ENCODE peak calls at places on chromosomes 1 and 21, in five cellular contexts. One of them, this sample, is unnamed.

GRCh38 chr1:240701412-240701811 is 89.5 kb upstream of the GREM2 start:
- DNase-seq in erythroblast: no peak
- DNase-seq in activated naive CD4-positive, alpha-beta T cell: no peak
- DNase-seq in islet precursor cell: no peak
- DNase-seq in myocyte: peak
- DNase-seq in this sample: no peak

GRCh38 chr21:36709030-36709867 is 10.3 kb downstream of the SIM2 start:
- DNase-seq in erythroblast: no peak
- DNase-seq in activated naive CD4-positive, alpha-beta T cell: no peak
- DNase-seq in islet precursor cell: peak
- DNase-seq in myocyte: no peak
- DNase-seq in this sample: no peak

GRCh38 chr1:68121536-68121935 is 71.1 kb upstream of the DIRAS3 start:
- DNase-seq in erythroblast: no peak
- DNase-seq in activated naive CD4-positive, alpha-beta T cell: no peak
- DNase-seq in islet precursor cell: peak
- DNase-seq in myocyte: peak
- DNase-seq in this sample: no peak

GRCh38 chr1:100721502-100722205 is 2.1 kb downstream of the VCAM1 start:
- DNase-seq in erythroblast: no peak
- DNase-seq in activated naive CD4-positive, alpha-beta T cell: no peak
- DNase-seq in islet precursor cell: no peak
- DNase-seq in myocyte: peak
- DNase-seq in this sample: no peak

GRCh38 chr1:162554258-162554657 is 7.3 kb upstream of the UAP1 start:
- DNase-seq in erythroblast: no peak
- DNase-seq in activated naive CD4-positive, alpha-beta T cell: no peak
- DNase-seq in islet precursor cell: no peak
- DNase-seq in myocyte: no peak
- DNase-seq in this sample: no peak

GRCh38 chr1:36384542-36385409 is 948 bp downstream of the STK40 start:
- DNase-seq in erythroblast: peak
- DNase-seq in activated naive CD4-positive, alpha-beta T cell: no peak
- DNase-seq in islet precursor cell: peak
- DNase-seq in myocyte: peak
- DNase-seq in this sample: peak

GRCh38 chr1:61101461-61102440 is 19.4 kb downstream of the NFIA start:
- DNase-seq in erythroblast: no peak
- DNase-seq in activated naive CD4-positive, alpha-beta T cell: no peak
- DNase-seq in islet precursor cell: no peak
- DNase-seq in myocyte: no peak
- DNase-seq in this sample: no peak

GRCh38 chr1:46539968-46540367 is 11.5 kb downstream of the KNCN start:
- DNase-seq in erythroblast: no peak
- DNase-seq in activated naive CD4-positive, alpha-beta T cell: no peak
- DNase-seq in islet precursor cell: peak
- DNase-seq in myocyte: peak
- DNase-seq in this sample: no peak

GRCh38 chr1:25575191-25575590 is 31.8 kb downstream of the LDLRAP1 start:
- DNase-seq in erythroblast: no peak
- DNase-seq in activated naive CD4-positive, alpha-beta T cell: no peak
- DNase-seq in islet precursor cell: no peak
- DNase-seq in myocyte: no peak
- DNase-seq in this sample: no peak

GRCh38 chr1:193406901-193407300 is 220.5 kb upstream of the B3GALT2 start:
- DNase-seq in erythroblast: peak
- DNase-seq in activated naive CD4-positive, alpha-beta T cell: no peak
- DNase-seq in islet precursor cell: no peak
- DNase-seq in myocyte: peak
- DNase-seq in this sample: peak

GRCh38 chr1:170714163-170714562 is 50.2 kb downstream of the PRRX1 start:
- DNase-seq in erythroblast: no peak
- DNase-seq in activated naive CD4-positive, alpha-beta T cell: no peak
- DNase-seq in islet precursor cell: peak
- DNase-seq in myocyte: no peak
- DNase-seq in this sample: no peak

GRCh38 chr1:24022611-24023359 is 42.7 kb upstream of the SRSF10 start:
- DNase-seq in erythroblast: no peak
- DNase-seq in activated naive CD4-positive, alpha-beta T cell: no peak
- DNase-seq in islet precursor cell: peak
- DNase-seq in myocyte: peak
- DNase-seq in this sample: no peak

GRCh38 chr1:53585116-53585515 is 125.9 kb downstream of the DMRTB1 start:
- DNase-seq in erythroblast: no peak
- DNase-seq in activated naive CD4-positive, alpha-beta T cell: no peak
- DNase-seq in islet precursor cell: peak
- DNase-seq in myocyte: no peak
- DNase-seq in this sample: no peak

GRCh38 chr1:156896490-156897033 is 3.0 kb downstream of the PEAR1 start:
- DNase-seq in erythroblast: no peak
- DNase-seq in activated naive CD4-positive, alpha-beta T cell: no peak
- DNase-seq in islet precursor cell: peak
- DNase-seq in myocyte: peak
- DNase-seq in this sample: no peak

GRCh38 chr1:230792691-230793462 is 45.7 kb downstream of the CAPN9 start:
- DNase-seq in erythroblast: no peak
- DNase-seq in activated naive CD4-positive, alpha-beta T cell: no peak
- DNase-seq in islet precursor cell: peak
- DNase-seq in myocyte: no peak
- DNase-seq in this sample: no peak

This sample was measured in foreskin melanocyte.